ENCODE peak calls at places on chromosomes 5 and 9, in seven cellular contexts. X, R, L, C, Y, H and W are unnamed samples.

GRCh38 chr5:177131711-177132503 is 1.7 kb upstream of the NSD1 start:
- DNase-seq in H (peak), L (no peak), Y (peak), X (no peak), R (no peak), C (peak), W (peak)

GRCh38 chr5:13860176-13860575 is 84.3 kb downstream of the DNAH5 start:
- DNase-seq in R (no peak), Y (no peak), H (no peak), L (no peak), C (no peak), X (no peak), W (no peak)

GRCh38 chr5:17359451-17359965 is 138.5 kb upstream of the TAF11L2 start:
- DNase-seq in X (no peak), H (no peak), Y (peak), R (peak), L (no peak), C (no peak), W (no peak)

GRCh38 chr5:139964266-139964993 is 78.7 kb downstream of the NRG2 start:
- DNase-seq in C (no peak), L (peak), R (no peak), X (no peak), H (no peak), Y (no peak), W (no peak)

GRCh38 chr5:94707359-94707758 is 88.9 kb downstream of the SLF1 start:
- DNase-seq in R (peak), L (peak), H (no peak), Y (no peak), X (peak), C (peak), W (no peak)

GRCh38 chr5:171776747-171777419 is 8.7 kb upstream of the SMIM23 start:
- DNase-seq in Y (no peak), R (no peak), C (no peak), L (no peak), X (no peak), H (no peak), W (no peak)

GRCh38 chr9:135443811-135444470 is 35.6 kb upstream of the PPP1R26 start:
- DNase-seq in Y (no peak), H (no peak), L (no peak), C (peak), R (no peak), X (no peak), W (no peak)

GRCh38 chr9:122941560-122942234 is 877 bp downstream of the RABGAP1 start:
- DNase-seq in X (no peak), H (no peak), Y (peak), C (no peak), R (peak), L (no peak), W (peak)

GRCh38 chr5:52725781-52726180 is 61.9 kb upstream of the ITGA1 start:
- DNase-seq in L (no peak), R (no peak), Y (no peak), X (no peak), C (no peak), H (no peak), W (no peak)

GRCh38 chr9:137276757-137277328 is 683 bp upstream of the TOR4A start:
- DNase-seq in C (peak), L (peak), R (peak), H (peak), Y (peak), X (no peak), W (peak)

GRCh38 chr5:141564216-141564692 is 54.5 kb downstream of the DIAPH1 start:
- DNase-seq in L (peak), H (no peak), R (peak), C (peak), X (peak), Y (peak), W (peak)

GRCh38 chr5:73789851-73790281 is 163.9 kb downstream of the ARHGEF28 start:
- DNase-seq in C (no peak), L (peak), Y (peak), X (no peak), H (no peak), R (peak), W (no peak)

GRCh38 chr9:84939766-84940165 is 270.2 kb downstream of the NTRK2 start:
- DNase-seq in X (no peak), H (no peak), L (no peak), C (no peak), Y (no peak), R (no peak), W (no peak)

GRCh38 chr9:95841377-95841776 is 34.1 kb upstream of the ERCC6L2 start:
- DNase-seq in C (no peak), X (no peak), L (no peak), R (no peak), Y (no peak), H (no peak), W (no peak)

GRCh38 chr5:179906795-179907569 is 715 bp downstream of the TBC1D9B start:
- DNase-seq in L (peak), Y (peak), C (peak), X (peak), H (peak), R (peak), W (no peak)

GRCh38 chr5:151597749-151598148 is 6.6 kb upstream of the FAT2 start:
- DNase-seq in L (no peak), R (peak), Y (no peak), X (no peak), C (no peak), H (no peak), W (no peak)

GRCh38 chr5:1000329-1000728 is 8.3 kb upstream of the NKD2 start:
- DNase-seq in R (no peak), X (no peak), L (no peak), C (no peak), Y (no peak), H (peak), W (no peak)

GRCh38 chr9:97688654-97689053 is 8.5 kb downstream of the XPA start:
- DNase-seq in Y (no peak), R (no peak), X (peak), H (no peak), C (no peak), L (no peak), W (no peak)

GRCh38 chr5:54975701-54976100 is 9.7 kb downstream of the ESM1 start:
- DNase-seq in Y (no peak), X (no peak), C (no peak), H (no peak), R (no peak), L (no peak), W (no peak)

GRCh38 chr9:124011460-124012301 is at the start of gene LHX2:
- DNase-seq in H (no peak), R (peak), C (peak), L (peak), X (peak), Y (peak), W (peak)

GRCh38 chr5:138463335-138464017 is 1.8 kb upstream of the EGR1 start:
- DNase-seq in H (no peak), C (peak), Y (no peak), X (no peak), L (peak), R (no peak), W (no peak)

GRCh38 chr5:95697781-95698681 is 15.2 kb upstream of the SPATA9 start:
- DNase-seq in R (peak), H (no peak), C (no peak), X (peak), Y (no peak), L (no peak), W (no peak)

GRCh38 chr9:18947772-18948391 is 85.1 kb downstream of the SAXO1 start:
- DNase-seq in Y (no peak), L (no peak), R (no peak), C (no peak), H (no peak), X (no peak), W (no peak)

GRCh38 chr5:41600738-41601137 is 90.3 kb upstream of the PLCXD3 start:
- DNase-seq in R (no peak), C (no peak), X (no peak), H (no peak), L (no peak), Y (no peak), W (no peak)

GRCh38 chr9:90967171-90967570 is 165.6 kb downstream of the SYK start:
- DNase-seq in L (no peak), X (no peak), C (no peak), H (no peak), Y (no peak), R (no peak), W (no peak)

GRCh38 chr9:12859704-12860251 is 85.0 kb downstream of the LURAP1L start:
- DNase-seq in C (no peak), X (no peak), Y (peak), H (no peak), R (peak), L (no peak), W (no peak)

GRCh38 chr9:118222375-118222774 is 518.2 kb downstream of the TLR4 start:
- DNase-seq in L (no peak), C (peak), H (no peak), Y (no peak), R (no peak), X (peak), W (no peak)

GRCh38 chr5:75243100-75243499 is 6.4 kb upstream of the ANKRD31 start:
- DNase-seq in L (no peak), X (peak), C (no peak), R (no peak), H (no peak), Y (no peak), W (no peak)

GRCh38 chr5:1093361-1093760 is 18.5 kb downstream of the SLC12A7 start:
- DNase-seq in R (no peak), H (no peak), Y (no peak), C (no peak), L (no peak), X (no peak), W (no peak)

GRCh38 chr9:93908591-93909241 is 46.4 kb downstream of the BARX1 start:
- DNase-seq in R (peak), H (peak), C (no peak), Y (no peak), L (no peak), X (no peak), W (no peak)

GRCh38 chr9:130715270-130716077 is 21.9 kb downstream of the EXOSC2 start:
- DNase-seq in H (no peak), R (peak), C (no peak), X (no peak), Y (peak), L (no peak), W (no peak)

GRCh38 chr9:130714586-130715110 is 21.1 kb downstream of the EXOSC2 start:
- DNase-seq in X (no peak), R (no peak), Y (peak), H (no peak), L (no peak), C (no peak), W (no peak)

GRCh38 chr9:130713286-130713975 is 19.9 kb downstream of the EXOSC2 start:
- DNase-seq in C (no peak), X (peak), L (peak), Y (peak), H (no peak), R (peak), W (no peak)

GRCh38 chr9:130720762-130721161 is 27.2 kb downstream of the EXOSC2 start:
- DNase-seq in Y (no peak), L (no peak), X (no peak), R (no peak), H (no peak), C (no peak), W (no peak)

GRCh38 chr9:130718576-130718975 is 25.0 kb downstream of the EXOSC2 start:
- DNase-seq in C (no peak), Y (no peak), R (no peak), X (no peak), H (no peak), L (no peak), W (no peak)
- TF ChIP-seq CTCF in C (no peak), Y (no peak), R (no peak), X (no peak), H (no peak), L (no peak), W (no peak)

DNA sequence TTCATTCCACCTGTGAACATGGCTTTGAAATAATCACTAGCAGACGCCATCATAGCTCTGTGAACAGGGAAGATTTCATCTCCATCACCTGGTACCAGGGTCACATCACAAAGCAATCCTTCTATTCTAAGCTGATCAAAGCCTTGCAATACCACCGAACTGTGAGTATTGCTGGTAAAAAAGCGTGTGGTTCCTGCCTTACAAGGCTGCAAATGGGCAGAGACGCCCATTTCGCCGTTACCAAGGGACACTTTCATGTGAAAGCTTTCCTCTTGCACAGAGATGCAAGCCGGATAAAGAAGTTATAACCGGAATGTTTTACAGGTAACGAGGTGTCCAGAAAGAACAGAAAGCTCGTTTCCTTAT is 618 bp downstream of the KLHL9 start:
- DNase-seq in Y (no peak), C (peak), X (no peak), L (no peak), H (no peak), R (peak), W (no peak)
- TF ChIP-seq CTCF in Y (no peak), C (no peak), X (no peak), L (no peak), H (no peak), R (no peak), W (no peak)

DNA sequence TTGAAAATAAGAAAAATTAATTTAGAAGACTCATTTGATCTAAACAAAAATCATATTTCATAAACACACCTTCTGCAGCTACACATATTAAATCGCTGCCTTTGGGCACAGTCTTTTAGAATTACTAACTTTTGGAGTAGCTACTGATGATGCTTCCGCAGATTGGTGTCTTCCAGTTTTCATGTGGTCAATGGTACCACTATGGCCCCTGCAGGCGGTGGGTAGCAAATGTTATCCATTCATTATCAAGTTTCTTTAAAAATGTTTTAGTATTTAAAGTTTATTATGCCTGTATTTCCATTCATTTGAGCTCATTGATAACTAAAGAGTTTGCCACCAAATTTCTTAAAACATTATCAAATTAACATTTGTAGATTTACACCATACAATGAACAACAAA is 122.9 kb upstream of the GRAMD2B start:
- DNase-seq in C (no peak), L (no peak), X (no peak), R (peak), Y (no peak), H (no peak), W (no peak)
- TF ChIP-seq CTCF in C (peak), L (no peak), X (no peak), R (peak), Y (no peak), H (no peak), W (no peak)

GRCh38 chr5:113123563-113123962 is 147.0 kb downstream of the DCP2 start:
- DNase-seq in C (peak), L (peak), H (no peak), R (peak), Y (peak), X (peak), W (no peak)
- TF ChIP-seq CTCF in C (peak), L (peak), H (no peak), R (peak), Y (peak), X (peak), W (no peak)

GRCh38 chr9:134344068-134344820 is 18.0 kb downstream of the RXRA start:
- DNase-seq in L (no peak), Y (no peak), X (no peak), C (no peak), R (no peak), H (peak), W (no peak)
- TF ChIP-seq CTCF in L (no peak), Y (no peak), X (no peak), C (no peak), R (peak), H (no peak), W (no peak)